ENCODE peak calls at places on chromosomes 3 and 15, in eight cellular contexts. M is fibroblast of the aortic adventitia, L is suprapubic skin, H is glutamatergic neuron, P is RWPE1, G is left ventricle myocardium inferior, S is epithelial cell of esophagus, T is BE2C. U is an unnamed sample.

GRCh38 chr3:79268422-79268821 is 499.4 kb downstream of the ROBO1 start:
- DNase-seq in M (no peak), L (no peak), H (no peak), P (no peak), G (no peak), S (no peak), T (no peak), U (no peak)

GRCh38 chr15:25811481-25811906 is 51.6 kb downstream of the ATP10A start:
- DNase-seq in M (no peak), L (no peak), H (no peak), P (no peak), G (no peak), S (no peak), T (no peak), U (no peak)

GRCh38 chr3:61765109-61765876 is 203.9 kb downstream of the PTPRG start:
- DNase-seq in M (no peak), L (no peak), H (no peak), P (no peak), G (no peak), S (peak), T (no peak), U (no peak)

GRCh38 chr3:182257361-182257760 is 535.9 kb upstream of the ATP11B start:
- DNase-seq in M (no peak), L (no peak), H (no peak), P (no peak), G (no peak), S (no peak), T (no peak), U (no peak)

GRCh38 chr15:62436235-62436634 is 271.1 kb upstream of the C2CD4B start:
- DNase-seq in M (no peak), L (no peak), H (no peak), P (no peak), G (no peak), S (no peak), T (no peak), U (no peak)

GRCh38 chr3:25582242-25582641 is 82.5 kb downstream of the TOP2B start:
- DNase-seq in M (peak), L (no peak), H (no peak), P (peak), G (no peak), S (peak), T (no peak), U (peak)

GRCh38 chr15:90268415-90268814 is 2.9 kb downstream of the NGRN start:
- DNase-seq in M (no peak), L (no peak), H (no peak), P (no peak), G (no peak), S (no peak), T (no peak), U (no peak)

GRCh38 chr3:10551821-10552630 is 46.6 kb upstream of the ATP2B2 start:
- DNase-seq in M (no peak), L (peak), H (no peak), P (peak), G (no peak), S (peak), T (no peak), U (no peak)

GRCh38 chr3:36991147-36991546 is 1.8 kb downstream of the EPM2AIP1 start:
- DNase-seq in M (no peak), L (no peak), H (no peak), P (no peak), G (no peak), S (no peak), T (no peak), U (no peak)

GRCh38 chr3:64495413-64495812 is 192.4 kb downstream of the ADAMTS9 start:
- DNase-seq in M (no peak), L (no peak), H (no peak), P (no peak), G (no peak), S (no peak), T (no peak), U (no peak)

GRCh38 chr15:60679256-60679655 is 200.3 kb upstream of the ICE2 start:
- DNase-seq in M (no peak), L (no peak), H (no peak), P (peak), G (no peak), S (no peak), T (no peak), U (no peak)

GRCh38 chr3:159128628-159129027 is 326.8 kb downstream of the MFSD1 start:
- DNase-seq in M (peak), L (no peak), H (no peak), P (peak), G (no peak), S (peak), T (no peak), U (no peak)

GRCh38 chr3:184805351-184806038 is 6.5 kb upstream of the VPS8 start:
- DNase-seq in M (peak), L (no peak), H (no peak), P (no peak), G (no peak), S (no peak), T (peak), U (no peak)

GRCh38 chr3:124810970-124811369 is 76.2 kb downstream of the ITGB5 start:
- DNase-seq in M (peak), L (no peak), H (no peak), P (no peak), G (no peak), S (no peak), T (no peak), U (no peak)

GRCh38 chr3:9352917-9353823 is 9.7 kb upstream of the THUMPD3 start:
- DNase-seq in M (peak), L (no peak), H (peak), P (peak), G (peak), S (peak), T (peak), U (no peak)

GRCh38 chr15:23532019-23532418 is 33.5 kb upstream of the MKRN3 start:
- DNase-seq in M (no peak), L (no peak), H (peak), P (no peak), G (no peak), S (peak), T (no peak), U (no peak)

GRCh38 chr15:62644874-62645755 is 397.4 kb upstream of the TPM1 start:
- DNase-seq in M (no peak), L (no peak), H (peak), P (no peak), G (no peak), S (no peak), T (no peak), U (no peak)

GRCh38 chr3:55608266-55608937 is 121.3 kb upstream of the WNT5A start:
- DNase-seq in M (no peak), L (no peak), H (no peak), P (no peak), G (no peak), S (no peak), T (no peak), U (no peak)

GRCh38 chr3:130543322-130543721 is 26.3 kb downstream of the COL6A6 start:
- DNase-seq in M (no peak), L (no peak), H (no peak), P (no peak), G (no peak), S (no peak), T (no peak), U (no peak)

GRCh38 chr3:79405183-79405582 is 362.6 kb downstream of the ROBO1 start:
- DNase-seq in M (no peak), L (no peak), H (no peak), P (no peak), G (no peak), S (no peak), T (no peak), U (no peak)

GRCh38 chr3:73745429-73746247 is 120.9 kb upstream of the PDZRN3 start:
- DNase-seq in M (peak), L (no peak), H (no peak), P (no peak), G (no peak), S (no peak), T (no peak), U (no peak)

GRCh38 chr3:50542177-50543034 is 25.1 kb downstream of the C3orf18 start:
- DNase-seq in M (peak), L (no peak), H (peak), P (peak), G (peak), S (peak), T (peak), U (no peak)

GRCh38 chr3:81521855-81522254 is 239.6 kb downstream of the GBE1 start:
- DNase-seq in M (peak), L (no peak), H (no peak), P (no peak), G (no peak), S (no peak), T (no peak), U (no peak)

GRCh38 chr3:145070795-145071194 is 1090.2 kb downstream of the PLOD2 start:
- DNase-seq in M (no peak), L (no peak), H (no peak), P (no peak), G (no peak), S (no peak), T (no peak), U (no peak)

GRCh38 chr3:180680097-180680430 is 775 bp upstream of the CCDC39 start:
- DNase-seq in M (peak), L (no peak), H (no peak), P (peak), G (no peak), S (peak), T (no peak), U (no peak)
- TF ChIP-seq CTCF in M (peak), L (no peak), H (peak), P (peak), G (peak), S (peak), T (peak), U (peak)

GRCh38 chr15:32998979-32999677 is 195.4 kb downstream of the FMN1 start:
- DNase-seq in M (peak), L (no peak), H (no peak), P (no peak), G (peak), S (no peak), T (no peak), U (no peak)

GRCh38 chr15:32991544-32992192 is 202.8 kb downstream of the FMN1 start:
- DNase-seq in M (no peak), L (no peak), H (no peak), P (no peak), G (no peak), S (no peak), T (no peak), U (no peak)

GRCh38 chr15:32998182-32998581 is 196.3 kb downstream of the FMN1 start:
- DNase-seq in M (no peak), L (no peak), H (no peak), P (no peak), G (no peak), S (no peak), T (no peak), U (no peak)

GRCh38 chr15:32993285-32993684 is 201.2 kb downstream of the FMN1 start:
- DNase-seq in M (peak), L (no peak), H (no peak), P (no peak), G (no peak), S (peak), T (no peak), U (no peak)

DNA sequence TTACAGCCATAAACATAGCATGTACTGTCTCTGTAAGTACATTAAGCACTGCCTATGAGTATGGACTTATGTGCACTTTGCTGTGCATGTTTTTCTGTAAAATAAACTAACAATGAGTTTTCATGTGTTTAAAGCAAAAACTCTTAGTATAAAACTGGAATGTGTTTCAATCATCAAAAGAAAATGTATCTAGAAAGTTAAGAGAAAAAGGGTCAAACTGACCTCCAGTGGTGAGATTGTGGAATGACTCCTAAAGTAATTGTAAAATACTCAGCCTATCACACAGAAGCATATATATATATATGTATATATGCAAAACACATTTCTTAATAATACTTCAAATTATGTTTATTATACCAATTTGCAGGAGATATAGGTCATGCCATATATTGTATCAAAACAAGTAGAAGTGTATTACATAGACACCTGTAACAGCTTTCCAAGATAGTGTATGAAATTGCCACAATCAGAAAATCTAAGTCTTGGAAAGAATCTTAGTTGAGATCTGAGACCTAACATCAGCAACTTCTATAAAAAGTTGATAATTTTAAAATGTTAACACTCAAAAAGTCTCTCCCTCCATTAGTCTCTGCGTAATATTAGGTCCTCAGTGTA is 199.6 kb downstream of the FMN1 start:
- DNase-seq in M (peak), L (no peak), H (no peak), P (peak), G (no peak), S (peak), T (no peak), U (no peak)
- TF ChIP-seq CTCF in M (peak), L (no peak), H (peak), P (peak), G (peak), S (peak), T (peak), U (peak)

GRCh38 chr3:100802126-100802525 is 92.8 kb downstream of the TFG start:
- DNase-seq in M (no peak), L (no peak), H (no peak), P (no peak), G (no peak), S (peak), T (no peak), U (no peak)

GRCh38 chr3:100797921-100798491 is 88.7 kb downstream of the TFG start:
- DNase-seq in M (peak), L (no peak), H (no peak), P (no peak), G (no peak), S (no peak), T (no peak), U (no peak)

DNA sequence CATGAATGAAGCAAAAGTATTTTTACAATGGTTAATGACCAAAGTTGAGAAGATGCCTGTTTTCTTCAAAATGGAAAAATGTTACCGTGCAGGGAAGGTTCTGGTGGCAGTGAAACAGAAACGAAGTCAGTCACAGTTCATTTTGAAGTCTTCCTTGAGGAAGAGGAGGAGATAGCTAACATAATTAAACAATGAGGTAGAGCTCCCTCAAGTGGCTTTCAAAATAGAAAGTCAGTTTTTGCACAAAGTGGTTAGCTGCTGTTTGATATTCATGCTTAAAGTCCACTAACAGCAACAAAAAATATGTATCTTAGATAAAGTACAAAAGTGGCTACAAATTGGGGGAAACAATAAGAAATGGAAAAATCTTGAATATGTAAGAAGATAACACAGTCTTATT is 87.3 kb downstream of the TFG start:
- DNase-seq in M (peak), L (no peak), H (no peak), P (peak), G (no peak), S (peak), T (no peak), U (no peak)
- TF ChIP-seq CTCF in M (peak), L (no peak), H (no peak), P (peak), G (peak), S (peak), T (peak), U (peak)

DNA sequence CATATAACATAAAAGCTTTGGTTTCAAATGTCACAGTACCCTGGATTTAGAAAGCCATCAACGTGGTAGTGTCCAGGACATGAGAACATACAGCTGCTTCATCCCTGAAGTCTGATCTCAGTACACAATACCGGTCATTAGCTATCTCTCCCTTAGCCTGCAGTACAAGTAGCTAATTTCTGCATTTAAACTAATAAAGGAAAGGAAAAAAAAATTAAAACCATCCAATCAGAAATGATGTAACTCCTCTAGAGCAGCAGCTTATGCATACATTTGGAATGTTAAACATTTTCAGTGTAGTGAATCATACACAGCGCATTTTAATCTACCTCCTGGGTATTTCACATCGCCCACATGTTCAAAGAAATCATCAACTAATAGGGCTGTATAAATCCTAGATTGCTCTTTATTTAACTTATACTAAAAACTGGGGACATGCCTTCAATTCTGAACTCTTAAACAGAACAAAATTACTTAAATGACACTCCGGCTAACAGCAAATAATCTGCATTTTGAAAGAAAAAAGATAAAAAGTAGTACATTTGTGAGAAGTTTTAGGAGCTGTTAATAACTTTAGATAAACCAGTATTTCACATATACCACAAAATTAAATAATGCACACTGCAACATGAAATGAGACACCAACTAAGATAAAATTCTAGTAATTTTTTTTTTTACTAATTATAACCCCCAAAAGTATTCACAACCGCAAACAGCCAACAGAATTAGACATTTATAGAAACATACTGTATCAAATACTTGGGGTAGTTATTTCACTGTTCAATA is 3.7 kb downstream of the IGF2BP2 start:
- DNase-seq in M (peak), L (no peak), H (no peak), P (peak), G (no peak), S (peak), T (no peak), U (no peak)
- TF ChIP-seq CTCF in M (no peak), L (no peak), H (no peak), P (no peak), G (no peak), S (no peak), T (no peak), U (no peak)

DNA sequence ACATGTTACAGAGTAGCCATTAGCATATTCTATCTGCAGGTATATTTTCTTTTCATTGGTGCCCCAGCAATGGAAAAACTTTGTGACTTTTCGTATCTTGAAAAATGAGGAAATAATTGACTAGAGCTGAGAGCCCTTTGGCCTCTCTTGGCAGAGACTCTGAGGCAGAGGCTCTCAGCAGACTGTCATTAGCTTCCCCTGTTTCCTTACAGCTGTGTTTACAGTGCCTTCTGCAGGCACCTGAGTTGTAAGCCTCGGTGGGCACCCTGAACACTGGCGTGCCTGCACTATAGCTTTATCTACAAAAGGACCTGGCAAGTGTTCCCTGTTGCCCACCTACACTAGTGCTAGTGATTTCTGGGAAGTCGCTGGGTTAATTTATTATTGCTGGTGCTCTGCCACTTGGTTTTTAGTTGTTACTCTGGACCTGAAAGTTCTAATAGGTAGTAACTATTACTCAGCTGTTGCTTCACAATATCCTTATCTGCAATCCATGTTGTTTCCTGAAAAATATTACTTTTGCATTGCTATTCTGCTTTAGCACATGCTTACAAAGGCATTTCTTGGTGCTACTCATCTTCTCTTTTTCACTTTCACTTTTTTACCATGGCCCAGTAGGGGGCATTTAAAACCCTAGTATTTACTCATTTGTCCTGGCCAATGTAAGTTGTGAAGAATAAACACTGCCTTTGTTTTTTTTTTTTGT is 7.8 kb upstream of the GPR171 start:
- DNase-seq in M (peak), L (no peak), H (no peak), P (no peak), G (no peak), S (no peak), T (no peak), U (no peak)
- TF ChIP-seq CTCF in M (peak), L (no peak), H (no peak), P (no peak), G (no peak), S (no peak), T (peak), U (no peak)

DNA sequence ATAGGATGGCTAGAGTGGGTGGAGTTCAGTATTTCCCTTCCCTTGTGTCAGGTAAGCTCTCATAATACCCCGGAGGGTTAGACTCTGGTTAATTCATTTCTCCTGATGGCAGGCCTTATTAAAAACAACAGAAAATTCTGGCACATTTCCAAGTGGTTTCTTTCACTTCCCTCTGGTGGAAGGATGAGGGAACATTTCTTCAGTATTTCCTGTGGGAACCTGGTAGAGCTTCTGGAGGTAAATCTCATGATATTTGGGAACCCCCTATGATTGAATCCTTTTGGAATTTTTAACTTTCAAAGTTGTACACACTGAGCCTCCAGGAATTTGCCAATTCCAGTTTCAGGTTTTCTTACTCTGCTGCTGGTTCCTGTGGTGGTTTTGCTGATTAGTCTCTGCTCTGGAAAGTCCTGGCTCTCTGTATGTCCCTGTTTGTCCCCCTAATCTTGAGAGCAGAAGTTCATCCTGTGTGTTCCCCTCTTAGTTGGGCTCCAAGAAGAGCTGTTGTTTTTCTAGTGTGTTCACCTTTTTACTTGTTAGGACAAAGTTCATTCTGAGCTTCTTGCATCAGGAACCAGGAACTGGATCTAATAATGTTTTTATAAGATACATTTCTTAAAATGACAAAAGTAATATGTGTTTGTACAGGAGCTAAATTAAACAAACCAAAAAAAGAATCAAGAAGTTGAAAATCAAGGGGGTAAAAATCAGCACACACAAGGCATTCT is 12.1 kb downstream of the CHRNA7 start:
- DNase-seq in M (no peak), L (no peak), H (no peak), P (peak), G (no peak), S (no peak), T (no peak), U (no peak)
- TF ChIP-seq CTCF in M (no peak), L (no peak), H (no peak), P (no peak), G (peak), S (no peak), T (peak), U (peak)